ENCODE peak calls at places on chromosome 16, in four cellular contexts. M is fibroblast of pulmonary artery, K is NCI-H2029, O is mesenteric fat pad. Q is an unnamed sample.

GRCh38 chr16:21608647-21609328 is 9.4 kb downstream of the METTL9 start:
- DNase-seq in M (peak; percentile 11), K (no peak), O (no peak), Q (no peak)

GRCh38 chr16:75234856-75235696 is 16.3 kb downstream of the CTRB1 start:
- DNase-seq in M (no peak), K (no peak), O (no peak), Q (no peak)

GRCh38 chr16:84084570-84085270 is 32.0 kb downstream of the MBTPS1 start:
- DNase-seq in M (peak; percentile 72), K (peak; percentile 20), O (no peak), Q (no peak)

GRCh38 chr16:57607676-57608461 is 20.6 kb upstream of the ADGRG1 start:
- DNase-seq in M (no peak), K (no peak), O (peak; percentile 57), Q (no peak)

GRCh38 chr16:71645450-71645849 is 19.5 kb downstream of the MARVELD3 start:
- DNase-seq in M (peak; percentile 40), K (no peak), O (no peak), Q (no peak)

GRCh38 chr16:4870138-4870671 is 22.9 kb downstream of the UBN1 start:
- DNase-seq in M (no peak), K (no peak), O (no peak), Q (no peak)

GRCh38 chr16:67399218-67399733 is 6.0 kb upstream of the TPPP3 start:
- DNase-seq in M (no peak), K (no peak), O (no peak), Q (no peak)

GRCh38 chr16:27429981-27430441 is 28.0 kb downstream of the IL21R start:
- DNase-seq in M (no peak), K (no peak), O (peak; percentile 83), Q (peak; percentile 59)

GRCh38 chr16:22814330-22815105 is 556 bp downstream of the HS3ST2 start:
- DNase-seq in M (no peak), K (no peak), O (no peak), Q (no peak)

Q was measured in coronary artery.